ENCODE peak calls at places on chromosome 17, in four cellular contexts. X, D, Z and F are unnamed samples. For H3K36me3, the result is how much of the 10 kb centered on the place peaks cover.

GRCh38 chr17:60823520-60823919 is 145.9 kb downstream of the BCAS3 start:
- DNase-seq in D (no peak), Z (no peak), X (no peak), F (no peak)

GRCh38 chr17:27366438-27366837 is 72.5 kb downstream of the WSB1 start:
- DNase-seq in Z (no peak), D (no peak), X (no peak), F (no peak)

GRCh38 chr17:37770631-37771518 is 26.0 kb upstream of the HNF1B start:
- DNase-seq in Z (peak), D (peak), X (peak), F (peak)

GRCh38 chr17:12041316-12041715 is 20.6 kb downstream of the MAP2K4 start:
- DNase-seq in X (no peak), Z (peak), D (no peak), F (no peak)

GRCh38 chr17:39981207-39982068 is 831 bp downstream of the PSMD3 start:
- DNase-seq in X (no peak), Z (no peak), D (no peak), F (no peak)

GRCh38 chr17:50779747-50780363 is 12.5 kb upstream of the ANKRD40CL start:
- DNase-seq in D (no peak), Z (no peak), X (no peak), F (no peak)

GRCh38 chr17:68771867-68772515 is 170.8 kb upstream of the FAM20A start:
- DNase-seq in Z (peak), X (no peak), D (no peak), F (no peak)

GRCh38 chr17:38883592-38884526 is 14.0 kb downstream of the LASP1 start:
- DNase-seq in X (no peak), Z (peak), D (no peak), F (no peak)

GRCh38 chr17:17835415-17836249 is 1.2 kb downstream of the SREBF1 start:
- DNase-seq in Z (no peak), X (no peak), D (no peak), F (no peak)

GRCh38 chr17:28725660-28726395 is at the start of gene TLCD1:
- DNase-seq in X (no peak), D (peak), Z (peak), F (peak)

GRCh38 chr17:47959825-47960655 is 2.4 kb upstream of the PRR15L start:
- DNase-seq in D (no peak), Z (no peak), X (no peak), F (no peak)

GRCh38 chr17:67574658-67575293 is 143.0 kb upstream of the NOL11 start:
- DNase-seq in Z (no peak), X (no peak), D (no peak), F (peak)

GRCh38 chr17:2179615-2180295 is 123.8 kb downstream of the SMG6 start:
- DNase-seq in Z (no peak), D (peak), X (peak), F (peak)

GRCh38 chr17:1985686-1986085 is 39.4 kb downstream of the RTN4RL1 start:
- DNase-seq in X (no peak), D (no peak), Z (no peak), F (peak)

GRCh38 chr17:50539762-50540440 is 7.1 kb upstream of the SPATA20 start:
- DNase-seq in D (no peak), X (no peak), Z (peak), F (peak)

GRCh38 chr17:45394913-45395568 is 37.6 kb downstream of the ARHGAP27 start:
- DNase-seq in X (no peak), Z (peak), D (peak), F (peak)

GRCh38 chr17:31216053-31216751 is 80.8 kb downstream of the OMG start:
- DNase-seq in Z (peak), X (no peak), D (no peak), F (no peak)

GRCh38 chr17:17628388-17629008 is 37.0 kb upstream of the PEMT start:
- DNase-seq in D (no peak), Z (no peak), X (no peak), F (no peak)

GRCh38 chr17:51430581-51430980 is 170.2 kb downstream of the UTP18 start:
- DNase-seq in X (no peak), Z (no peak), D (no peak), F (no peak)

GRCh38 chr17:7214300-7215135 is 5.1 kb downstream of the DLG4 start:
- DNase-seq in Z (peak), D (peak), X (peak), F (peak)

GRCh38 chr17:49703557-49704277 is 4.0 kb downstream of the SLC35B1 start:
- DNase-seq in D (peak), X (no peak), Z (peak), F (peak)

GRCh38 chr17:7383742-7384488 is 3.0 kb downstream of the TNK1 start:
- DNase-seq in D (no peak), X (no peak), Z (no peak), F (no peak)

GRCh38 chr17:49901460-49902331 is 53.8 kb upstream of the TAC4 start:
- DNase-seq in X (no peak), D (no peak), Z (no peak), F (no peak)

DNA sequence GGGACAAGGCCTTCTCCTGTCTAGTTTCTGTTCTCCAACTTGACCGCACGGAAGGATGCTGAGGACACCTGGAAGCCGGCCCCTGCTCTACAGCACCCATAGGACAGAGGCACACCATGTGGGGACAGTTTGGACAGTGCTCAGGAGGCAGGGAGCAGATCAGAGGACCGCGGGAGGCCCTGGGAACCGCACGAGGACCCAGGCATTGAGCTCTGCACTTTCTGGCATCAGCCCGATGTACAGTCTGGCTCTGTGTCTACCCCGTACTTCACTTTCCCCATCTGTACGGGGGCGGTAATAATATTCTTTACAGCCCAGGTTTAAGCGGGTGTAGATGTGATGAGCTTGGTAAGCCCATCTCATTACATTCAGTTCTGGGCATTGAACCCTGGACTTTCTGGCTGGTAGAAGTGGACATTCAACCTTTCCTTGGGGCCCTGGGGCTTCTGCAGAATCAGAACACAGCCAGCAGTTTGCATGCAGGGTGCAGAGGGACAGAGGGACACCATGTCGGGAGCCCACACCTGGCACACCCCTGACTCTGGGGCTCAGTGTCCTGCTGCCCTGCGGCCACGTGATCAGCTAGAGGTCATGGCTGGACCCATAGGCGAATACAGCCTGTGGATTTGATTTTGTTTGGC is 258.7 kb downstream of the SEC14L1 start:
- DNase-seq in X (no peak), Z (no peak), D (no peak), F (no peak)
- H3K36me3 ChIP-seq in X (under half), Z (under half), D (under half), F (half or more)

GRCh38 chr17:75731086-75731715 is 9.9 kb downstream of the ITGB4 start:
- DNase-seq in Z (no peak), D (no peak), X (no peak), F (no peak)
- H3K36me3 ChIP-seq in Z (half or more), D (under half), X (under half), F (under half)

GRCh38 chr17:79411419-79411818 is 199.4 kb downstream of the RBFOX3 start:
- DNase-seq in Z (no peak), D (no peak), X (no peak), F (no peak)
- H3K36me3 ChIP-seq in Z (under half), D (under half), X (under half), F (under half)

GRCh38 chr17:962166-962565 is 17.4 kb downstream of the NXN start:
- DNase-seq in X (no peak), D (no peak), Z (no peak), F (no peak)

GRCh38 chr17:962650-963049 is 16.9 kb downstream of the NXN start:
- DNase-seq in X (no peak), Z (no peak), D (no peak), F (no peak)

GRCh38 chr17:967122-967521 is 12.5 kb downstream of the NXN start:
- DNase-seq in X (no peak), D (no peak), Z (no peak), F (no peak)

GRCh38 chr17:965311-965989 is 14.1 kb downstream of the NXN start:
- DNase-seq in D (no peak), Z (no peak), X (no peak), F (peak)

DNA sequence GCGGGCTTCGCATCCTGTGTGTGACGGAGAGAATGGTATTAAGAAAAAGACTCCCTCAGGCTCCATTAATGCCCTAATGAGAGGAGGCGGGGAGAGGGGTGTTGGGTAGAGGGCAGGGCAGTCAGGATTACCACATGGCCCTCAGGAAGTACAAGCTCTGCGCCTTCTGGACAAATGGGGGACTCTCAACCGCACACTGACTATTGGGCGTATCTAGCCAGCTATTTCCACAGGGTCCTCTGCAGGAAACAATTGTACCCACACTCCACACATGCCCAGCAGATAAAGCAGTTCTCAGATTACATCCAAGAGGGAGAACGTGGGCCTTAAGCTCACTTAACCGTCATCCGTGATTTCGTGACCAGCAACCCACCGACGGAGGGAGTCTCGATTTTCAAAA is 14.7 kb downstream of the NXN start:
- DNase-seq in Z (no peak), X (no peak), D (no peak), F (peak)
- H3K36me3 ChIP-seq in Z (under half), X (under half), D (under half), F (under half)

GRCh38 chr17:63275968-63276349 is 170.1 kb downstream of the CYB561 start:
- DNase-seq in Z (no peak), D (no peak), X (no peak), F (no peak)

GRCh38 chr17:63274156-63274555 is 171.9 kb downstream of the CYB561 start:
- DNase-seq in D (peak), Z (no peak), X (no peak), F (no peak)

GRCh38 chr17:63276376-63276775 is 169.7 kb downstream of the CYB561 start:
- DNase-seq in X (no peak), Z (no peak), D (no peak), F (no peak)

GRCh38 chr17:63276821-63277220 is 169.3 kb downstream of the CYB561 start:
- DNase-seq in D (no peak), X (no peak), Z (no peak), F (no peak)

DNA sequence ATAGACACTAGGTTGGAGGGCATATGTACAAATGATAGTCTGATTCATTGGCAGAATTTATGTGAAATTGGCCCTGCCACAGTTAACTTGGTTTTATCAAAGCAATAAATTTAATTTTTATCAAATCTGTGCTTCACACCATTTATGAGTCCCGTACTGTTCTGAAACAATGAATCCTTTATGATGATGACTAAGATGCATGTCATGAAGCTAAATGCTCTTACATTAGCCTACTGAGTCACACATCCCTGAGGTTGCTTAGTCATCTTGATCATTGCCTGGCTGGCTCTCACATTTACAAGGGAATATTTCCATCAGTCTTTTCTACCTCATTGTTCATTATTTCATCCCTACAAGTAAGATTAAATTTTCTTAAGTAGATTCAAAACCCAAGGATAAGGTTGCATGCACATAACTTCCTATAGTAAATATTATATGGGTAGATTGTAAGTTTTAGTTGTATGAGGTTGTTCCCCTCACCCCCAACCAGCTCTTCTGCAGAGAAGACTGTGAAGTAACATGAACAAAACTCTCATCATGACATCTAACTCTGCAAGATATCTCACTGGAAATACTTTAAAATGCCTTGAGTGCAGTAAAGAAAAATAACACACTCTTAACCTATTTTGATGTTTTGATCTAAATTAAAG is 170.7 kb downstream of the CYB561 start:
- DNase-seq in D (no peak), Z (peak), X (no peak), F (no peak)
- H3K36me3 ChIP-seq in D (under half), Z (under half), X (under half), F (under half)

GRCh38 chr17:3815122-3815521 is 14.1 kb upstream of the ITGAE start:
- DNase-seq in X (no peak), D (no peak), Z (no peak), F (no peak)
- H3K36me3 ChIP-seq in X (under half), D (half or more), Z (under half), F (half or more)

GRCh38 chr17:78793415-78793814 is 11.3 kb upstream of the CYTH1 start:
- DNase-seq in D (no peak), X (no peak), Z (no peak), F (no peak)
- H3K36me3 ChIP-seq in D (under half), X (under half), Z (under half), F (half or more)

GRCh38 chr17:36689089-36689667 is 87.8 kb downstream of the MRM1 start:
- DNase-seq in Z (no peak), X (no peak), D (no peak), F (no peak)
- H3K36me3 ChIP-seq in Z (under half), X (under half), D (under half), F (under half)